ENCODE peak calls at places on chromosomes 16 and 17, in four cellular contexts. U is HT1080, C is progenitor cell of endocrine pancreas, D is kidney tubule cell. T is an unnamed sample.

GRCh38 chr17:42814633-42815399 is 9.3 kb downstream of the BECN1 start:
- DNase-seq in D (peak; percentile 64), C (no peak), U (peak; percentile 97), T (peak; percentile 95)

GRCh38 chr17:8468988-8469387 is 33.3 kb downstream of the NDEL1 start:
- DNase-seq in C (no peak), D (no peak), U (no peak), T (no peak)

GRCh38 chr17:14427914-14428639 is 127.2 kb downstream of the HS3ST3B1 start:
- DNase-seq in U (no peak), D (no peak), C (no peak), T (no peak)

GRCh38 chr16:1808691-1809090 is 15.2 kb upstream of the IGFALS start:
- DNase-seq in C (no peak), U (no peak), D (no peak), T (no peak)

GRCh38 chr16:81831722-81832126 is 52.6 kb downstream of the PLCG2 start:
- DNase-seq in C (no peak), D (peak; percentile 30), U (peak; percentile 72), T (peak; percentile 12)

GRCh38 chr17:61451538-61452300 is 503 bp upstream of the TBX4 start:
- DNase-seq in D (no peak), C (no peak), U (no peak), T (no peak)

GRCh38 chr17:65365209-65365608 is 196.2 kb downstream of the AXIN2 start:
- DNase-seq in U (no peak), C (no peak), D (peak; percentile 13), T (no peak)

GRCh38 chr17:57109393-57110151 is 24.5 kb downstream of the AKAP1 start:
- DNase-seq in U (no peak), D (no peak), C (no peak), T (no peak)

GRCh38 chr16:17784073-17784472 is 313.3 kb upstream of the XYLT1 start:
- DNase-seq in D (no peak), C (no peak), U (peak; percentile 28), T (peak; percentile 45)

GRCh38 chr17:57866319-57866718 is 16.5 kb upstream of the MRPS23 start:
- DNase-seq in U (no peak), D (no peak), C (no peak), T (no peak)

GRCh38 chr17:40460585-40460975 is 17.3 kb downstream of the IGFBP4 start:
- DNase-seq in D (no peak), U (no peak), C (no peak), T (no peak)

GRCh38 chr16:24102120-24102740 is 153.9 kb upstream of the CACNG3 start:
- DNase-seq in D (no peak), U (no peak), C (no peak), T (no peak)

GRCh38 chr16:87874639-87875472 is 5.5 kb upstream of the SLC7A5 start:
- DNase-seq in C (no peak), U (no peak), D (no peak), T (no peak)

GRCh38 chr17:55883112-55883511 is 132.3 kb downstream of the PCTP start:
- DNase-seq in C (no peak), D (no peak), U (no peak), T (peak; percentile 0)

GRCh38 chr16:49453001-49453400 is 79.4 kb downstream of the C16orf78 start:
- DNase-seq in D (no peak), U (no peak), C (no peak), T (no peak)

GRCh38 chr17:77510133-77510796 is 369.5 kb downstream of the SEC14L1 start:
- DNase-seq in D (no peak), U (no peak), C (no peak), T (no peak)

GRCh38 chr16:66378739-66379570 is 12.5 kb downstream of the CDH5 start:
- DNase-seq in D (peak; percentile 32), U (no peak), C (no peak), T (no peak)

GRCh38 chr17:37234106-37234505 is 141.7 kb upstream of the C17orf78 start:
- DNase-seq in D (no peak), C (no peak), U (no peak), T (no peak)

GRCh38 chr16:48099455-48099854 is 56.3 kb downstream of the ABCC12 start:
- DNase-seq in U (peak; percentile 72), D (no peak), C (no peak), T (no peak)

GRCh38 chr17:72422505-72423285 is 301.9 kb downstream of the SOX9 start:
- DNase-seq in U (peak; percentile 97), C (no peak), D (peak; percentile 99), T (peak; percentile 84)

GRCh38 chr16:85564277-85565051 is 48.7 kb upstream of the GSE1 start:
- DNase-seq in C (no peak), U (no peak), D (no peak), T (no peak)

GRCh38 chr17:73969956-73970355 is 233.5 kb upstream of the RPL38 start:
- DNase-seq in C (no peak), U (no peak), D (no peak), T (peak; percentile 18)

GRCh38 chr17:42706732-42707131 is 24.4 kb downstream of the CNTNAP1 start:
- DNase-seq in C (no peak), D (no peak), U (no peak), T (no peak)

GRCh38 chr17:42679001-42679491 is 2.3 kb upstream of the PLEKHH3 start:
- DNase-seq in U (no peak), C (no peak), D (peak; percentile 79), T (peak; percentile 35)

GRCh38 chr16:49468611-49469322 is 95.2 kb downstream of the C16orf78 start:
- DNase-seq in U (no peak), C (no peak), D (no peak), T (no peak)

GRCh38 chr17:77235370-77236080 is 94.8 kb downstream of the SEC14L1 start:
- DNase-seq in D (peak; percentile 50), C (no peak), U (peak; percentile 76), T (peak; percentile 96)

GRCh38 chr16:52471650-52472370 is 75.1 kb downstream of the TOX3 start:
- DNase-seq in D (peak; percentile 33), U (peak; percentile 71), C (no peak), T (no peak)